ENCODE peak calls at places on chromosomes 12 and 14, in ten cellular contexts. Q is fibroblast of mammary gland; U is CD8-positive, alpha-beta T cell; J is tibial artery; N is Kasumi-1; V is germinal center; I is psoas muscle; P is COR-L47; M is NCI-H748 treated with DMSO at 0.1 percent for 48 hours; K is naive thymus-derived CD8-positive, alpha-beta T cell. E is an unnamed sample.

GRCh38 chr14:75518625-75519024 is 3.6 kb upstream of the BATF start:
- DNase-seq in Q (peak; percentile 37), U (no peak), J (no peak), N (peak; percentile 60), V (peak; percentile 61), I (no peak), P (no peak), M (no peak), K (no peak), E (no peak)

GRCh38 chr12:98893601-98894411 is 248.7 kb downstream of the APAF1 start:
- DNase-seq in Q (no peak), U (no peak), J (no peak), N (no peak), V (no peak), I (no peak), P (no peak), M (peak; percentile 46), K (no peak), E (no peak)

GRCh38 chr14:81331229-81332026 is 68.7 kb downstream of the STON2 start:
- DNase-seq in Q (no peak), U (no peak), J (no peak), N (no peak), V (no peak), I (no peak), P (peak; percentile 57), M (no peak), K (no peak), E (no peak)

GRCh38 chr12:2325501-2325900 is 272.7 kb downstream of the CACNA1C start:
- DNase-seq in Q (no peak), U (no peak), J (no peak), N (no peak), V (no peak), I (no peak), P (no peak), M (no peak), K (no peak), E (no peak)

GRCh38 chr14:69647216-69647615 is 35.8 kb downstream of the SUSD6 start:
- DNase-seq in Q (no peak), U (no peak), J (no peak), N (no peak), V (no peak), I (no peak), P (no peak), M (no peak), K (no peak), E (no peak)

GRCh38 chr14:31926652-31927347 is 150.3 kb upstream of the ARHGAP5 start:
- DNase-seq in Q (no peak), U (no peak), J (no peak), N (no peak), V (no peak), I (no peak), P (no peak), M (no peak), K (no peak), E (no peak)

GRCh38 chr12:54560374-54560858 is 11.0 kb downstream of the PDE1B start:
- DNase-seq in Q (peak; percentile 52), U (peak; percentile 92), J (peak; percentile 97), N (peak; percentile 32), V (peak; percentile 97), I (peak; percentile 88), P (no peak), M (peak; percentile 82), K (peak; percentile 89), E (peak; percentile 97)

GRCh38 chr12:105742567-105742874 is 396.2 kb downstream of the NUAK1 start:
- DNase-seq in Q (no peak), U (no peak), J (no peak), N (no peak), V (no peak), I (no peak), P (no peak), M (no peak), K (no peak), E (no peak)

GRCh38 chr12:72313757-72314270 is 41.6 kb downstream of the TRHDE start:
- DNase-seq in Q (no peak), U (no peak), J (no peak), N (no peak), V (no peak), I (no peak), P (no peak), M (no peak), K (no peak), E (no peak)

GRCh38 chr14:94827711-94828505 is 58.0 kb upstream of the GSC start:
- DNase-seq in Q (no peak), U (no peak), J (peak; percentile 37), N (no peak), V (no peak), I (peak; percentile 27), P (no peak), M (no peak), K (no peak), E (no peak)

GRCh38 chr12:40942326-40942725 is 245.8 kb upstream of the PDZRN4 start:
- DNase-seq in Q (peak; percentile 27), U (no peak), J (no peak), N (no peak), V (no peak), I (no peak), P (no peak), M (no peak), K (no peak), E (no peak)

GRCh38 chr12:94818970-94819369 is 168.6 kb upstream of the TMCC3 start:
- DNase-seq in Q (no peak), U (no peak), J (no peak), N (no peak), V (no peak), I (no peak), P (no peak), M (no peak), K (no peak), E (no peak)

GRCh38 chr14:32727827-32728226 is 210.9 kb upstream of the NPAS3 start:
- DNase-seq in Q (no peak), U (no peak), J (no peak), N (no peak), V (no peak), I (no peak), P (no peak), M (no peak), K (no peak), E (no peak)

GRCh38 chr14:76985021-76985420 is 43.5 kb downstream of the IRF2BPL start:
- DNase-seq in Q (no peak), U (no peak), J (no peak), N (no peak), V (no peak), I (no peak), P (no peak), M (no peak), K (no peak), E (no peak)

GRCh38 chr12:49276304-49277290 is 11.7 kb downstream of the TUBA1C start:
- DNase-seq in Q (no peak), U (no peak), J (no peak), N (no peak), V (no peak), I (no peak), P (no peak), M (no peak), K (no peak), E (peak; percentile 62)

GRCh38 chr12:89648211-89648930 is 60.3 kb downstream of the ATP2B1 start:
- DNase-seq in Q (peak; percentile 21), U (no peak), J (no peak), N (no peak), V (no peak), I (no peak), P (no peak), M (no peak), K (no peak), E (no peak)

GRCh38 chr12:5745251-5745888 is 199.7 kb downstream of the ANO2 start:
- DNase-seq in Q (peak; percentile 22), U (peak; percentile 52), J (peak; percentile 74), N (peak; percentile 14), V (peak; percentile 56), I (peak; percentile 24), P (no peak), M (no peak), K (peak; percentile 48), E (peak; percentile 67)

GRCh38 chr14:96249016-96249415 is 7.0 kb upstream of the BDKRB1 start:
- DNase-seq in Q (peak; percentile 97), U (no peak), J (peak; percentile 61), N (no peak), V (no peak), I (peak; percentile 56), P (no peak), M (no peak), K (no peak), E (no peak)

GRCh38 chr12:79521576-79521975 is 169.2 kb downstream of the PAWR start:
- DNase-seq in Q (no peak), U (no peak), J (no peak), N (no peak), V (no peak), I (no peak), P (no peak), M (no peak), K (no peak), E (no peak)

GRCh38 chr12:124646385-124647230 is 79.2 kb upstream of the NCOR2 start:
- DNase-seq in Q (no peak), U (peak; percentile 35), J (no peak), N (peak; percentile 36), V (no peak), I (no peak), P (no peak), M (no peak), K (peak; percentile 32), E (peak; percentile 65)

GRCh38 chr12:51773145-51773869 is 75.2 kb downstream of the FIGNL2 start:
- DNase-seq in Q (peak; percentile 87), U (no peak), J (no peak), N (no peak), V (no peak), I (no peak), P (no peak), M (no peak), K (no peak), E (no peak)

GRCh38 chr12:105013892-105014291 is 27.8 kb downstream of the NOPCHAP1 start:
- DNase-seq in Q (peak; percentile 14), U (no peak), J (no peak), N (no peak), V (no peak), I (no peak), P (peak; percentile 2), M (no peak), K (no peak), E (no peak)

E was measured in aorta.